ENCODE peak calls at places on chromosomes 4 and X, in eight cellular contexts. One of them, this sample, is unnamed. For H3K9me3, the result is how much of the 10 kb centered on the place peaks cover.

GRCh38 chr4:85548841-85549240 is 73.9 kb downstream of the ARHGAP24 start:
- DNase-seq in AG04450: no peak
- DNase-seq in adrenal gland: no peak
- DNase-seq in aorta: no peak
- DNase-seq in psoas muscle: no peak
- DNase-seq in transverse colon: no peak
- DNase-seq in CD4-positive, alpha-beta memory T cell: no peak
- DNase-seq in CD8-positive, alpha-beta T cell: no peak
- DNase-seq in this sample: no peak

GRCh38 chr4:111595456-111595855 is 549.8 kb upstream of the FAM241A start:
- DNase-seq in AG04450: no peak
- DNase-seq in adrenal gland: no peak
- DNase-seq in aorta: no peak
- DNase-seq in psoas muscle: no peak
- DNase-seq in transverse colon: no peak
- DNase-seq in CD4-positive, alpha-beta memory T cell: no peak
- DNase-seq in CD8-positive, alpha-beta T cell: no peak
- DNase-seq in this sample: no peak

GRCh38 chr4:173520921-173521473 is 9.0 kb downstream of the HAND2 start:
- DNase-seq in AG04450: no peak
- DNase-seq in adrenal gland: no peak
- DNase-seq in aorta: no peak
- DNase-seq in psoas muscle: no peak
- DNase-seq in transverse colon: no peak
- DNase-seq in CD4-positive, alpha-beta memory T cell: no peak
- DNase-seq in CD8-positive, alpha-beta T cell: no peak
- DNase-seq in this sample: no peak

GRCh38 chr4:140666889-140667614 is 89.1 kb downstream of the TBC1D9 start:
- DNase-seq in AG04450: no peak
- DNase-seq in adrenal gland: no peak
- DNase-seq in aorta: no peak
- DNase-seq in psoas muscle: no peak
- DNase-seq in transverse colon: no peak
- DNase-seq in CD4-positive, alpha-beta memory T cell: no peak
- DNase-seq in CD8-positive, alpha-beta T cell: no peak
- DNase-seq in this sample: no peak

GRCh38 chr4:82780398-82781231 is 18.0 kb downstream of the SCD5 start:
- DNase-seq in AG04450: no peak
- DNase-seq in adrenal gland: peak
- DNase-seq in aorta: peak
- DNase-seq in psoas muscle: peak
- DNase-seq in transverse colon: peak
- DNase-seq in CD4-positive, alpha-beta memory T cell: no peak
- DNase-seq in CD8-positive, alpha-beta T cell: no peak
- DNase-seq in this sample: no peak

GRCh38 chrX:118022803-118023202 is 93.8 kb downstream of the KLHL13 start:
- DNase-seq in AG04450: no peak
- DNase-seq in adrenal gland: no peak
- DNase-seq in aorta: no peak
- DNase-seq in psoas muscle: no peak
- DNase-seq in transverse colon: no peak
- DNase-seq in CD4-positive, alpha-beta memory T cell: no peak
- DNase-seq in CD8-positive, alpha-beta T cell: no peak
- DNase-seq in this sample: no peak

GRCh38 chr4:155565330-155565729 is 101.3 kb upstream of the GUCY1A1 start:
- DNase-seq in AG04450: no peak
- DNase-seq in adrenal gland: no peak
- DNase-seq in aorta: no peak
- DNase-seq in psoas muscle: no peak
- DNase-seq in transverse colon: no peak
- DNase-seq in CD4-positive, alpha-beta memory T cell: no peak
- DNase-seq in CD8-positive, alpha-beta T cell: no peak
- DNase-seq in this sample: no peak

GRCh38 chrX:119880552-119881437 is 9.2 kb downstream of the NDUFA1 start:
- DNase-seq in AG04450: no peak
- DNase-seq in adrenal gland: peak
- DNase-seq in aorta: no peak
- DNase-seq in psoas muscle: no peak
- DNase-seq in transverse colon: peak
- DNase-seq in CD4-positive, alpha-beta memory T cell: peak
- DNase-seq in CD8-positive, alpha-beta T cell: no peak
- DNase-seq in this sample: no peak

GRCh38 chrX:153459976-153460375 is 10.4 kb downstream of the HAUS7 start:
- DNase-seq in AG04450: peak
- DNase-seq in adrenal gland: no peak
- DNase-seq in aorta: no peak
- DNase-seq in psoas muscle: no peak
- DNase-seq in transverse colon: no peak
- DNase-seq in CD4-positive, alpha-beta memory T cell: no peak
- DNase-seq in CD8-positive, alpha-beta T cell: no peak
- DNase-seq in this sample: no peak

GRCh38 chr4:41889328-41889727 is 45.9 kb upstream of the TMEM33 start:
- DNase-seq in AG04450: no peak
- DNase-seq in adrenal gland: no peak
- DNase-seq in aorta: no peak
- DNase-seq in psoas muscle: no peak
- DNase-seq in transverse colon: no peak
- DNase-seq in CD4-positive, alpha-beta memory T cell: no peak
- DNase-seq in CD8-positive, alpha-beta T cell: no peak
- DNase-seq in this sample: no peak
- H3K9me3 ChIP-seq in AG04450: under half
- H3K9me3 ChIP-seq in adrenal gland: under half
- H3K9me3 ChIP-seq in aorta: under half
- H3K9me3 ChIP-seq in psoas muscle: under half
- H3K9me3 ChIP-seq in transverse colon: under half
- H3K9me3 ChIP-seq in CD4-positive, alpha-beta memory T cell: under half
- H3K9me3 ChIP-seq in CD8-positive, alpha-beta T cell: under half
- H3K9me3 ChIP-seq in this sample: under half

DNA sequence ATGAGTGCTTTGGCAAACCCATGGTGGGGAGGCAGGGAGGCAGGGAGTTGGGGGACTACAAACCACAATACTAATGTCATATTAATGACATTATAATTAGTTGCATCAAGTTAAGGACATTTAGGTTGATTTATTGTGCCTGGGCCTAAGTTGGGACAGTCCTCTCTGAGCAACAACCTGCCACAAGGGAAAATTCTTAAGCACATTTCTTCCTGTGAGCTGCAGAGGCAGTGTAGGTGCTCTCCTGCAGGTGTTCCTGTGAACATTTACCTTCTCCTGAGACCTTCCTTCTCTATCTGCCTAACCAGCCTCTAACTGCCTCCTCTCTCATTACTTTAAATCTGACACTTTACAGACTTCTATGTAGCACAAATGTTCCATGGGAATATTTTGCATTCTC is 1830.0 kb upstream of the AGA start:
- DNase-seq in AG04450: no peak
- DNase-seq in adrenal gland: no peak
- DNase-seq in aorta: no peak
- DNase-seq in psoas muscle: no peak
- DNase-seq in transverse colon: no peak
- DNase-seq in CD4-positive, alpha-beta memory T cell: no peak
- DNase-seq in CD8-positive, alpha-beta T cell: no peak
- DNase-seq in this sample: no peak
- H3K27ac ChIP-seq in AG04450: no peak
- H3K27ac ChIP-seq in adrenal gland: no peak
- H3K27ac ChIP-seq in aorta: no peak
- H3K27ac ChIP-seq in psoas muscle: no peak
- H3K27ac ChIP-seq in transverse colon: no peak
- H3K27ac ChIP-seq in CD4-positive, alpha-beta memory T cell: no peak
- H3K27ac ChIP-seq in CD8-positive, alpha-beta T cell: no peak
- H3K27ac ChIP-seq in this sample: no peak

GRCh38 chrX:142977128-142977914 is 48.4 kb upstream of the SPANXN4 start:
- DNase-seq in AG04450: no peak
- DNase-seq in adrenal gland: no peak
- DNase-seq in aorta: no peak
- DNase-seq in psoas muscle: no peak
- DNase-seq in transverse colon: no peak
- DNase-seq in CD4-positive, alpha-beta memory T cell: no peak
- DNase-seq in CD8-positive, alpha-beta T cell: no peak
- DNase-seq in this sample: no peak
- H3K9me3 ChIP-seq in AG04450: under half
- H3K9me3 ChIP-seq in adrenal gland: under half
- H3K9me3 ChIP-seq in aorta: under half
- H3K9me3 ChIP-seq in psoas muscle: under half
- H3K9me3 ChIP-seq in transverse colon: under half
- H3K9me3 ChIP-seq in CD4-positive, alpha-beta memory T cell: under half
- H3K9me3 ChIP-seq in CD8-positive, alpha-beta T cell: under half
- H3K9me3 ChIP-seq in this sample: under half

DNA sequence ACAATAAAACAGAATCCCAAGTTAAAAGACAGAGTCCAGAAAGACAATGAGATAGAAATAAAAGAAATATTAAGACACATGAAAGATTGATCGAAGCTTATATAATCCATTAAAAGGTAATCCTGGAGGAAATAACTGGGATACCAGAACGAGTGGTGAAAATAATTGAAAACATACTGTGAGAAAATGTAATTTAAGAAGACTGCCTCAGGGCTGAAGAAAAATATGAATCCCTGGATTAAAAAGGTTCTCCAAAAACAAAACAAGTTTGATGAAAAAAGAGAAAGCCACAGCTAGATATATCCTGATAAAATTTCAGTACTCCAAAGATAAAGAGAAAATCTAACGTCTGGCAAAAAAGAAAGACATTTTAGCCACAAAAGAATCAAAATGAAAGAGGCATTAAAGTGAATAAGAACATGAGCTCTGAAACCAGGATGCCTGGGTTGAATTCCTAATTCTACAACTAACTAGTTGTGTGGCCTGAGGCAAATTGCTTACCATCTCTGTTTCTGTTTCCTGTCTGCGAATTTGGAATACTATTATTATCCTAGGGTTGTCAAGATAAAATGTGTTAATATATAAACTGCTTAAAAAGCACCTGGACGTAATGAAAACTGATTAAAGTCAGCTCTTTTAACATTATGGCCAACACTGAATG is 5.5 kb downstream of the DDX60L start:
- DNase-seq in AG04450: no peak
- DNase-seq in adrenal gland: no peak
- DNase-seq in aorta: no peak
- DNase-seq in psoas muscle: no peak
- DNase-seq in transverse colon: no peak
- DNase-seq in CD4-positive, alpha-beta memory T cell: no peak
- DNase-seq in CD8-positive, alpha-beta T cell: no peak
- DNase-seq in this sample: no peak
- H3K27ac ChIP-seq in AG04450: no peak
- H3K27ac ChIP-seq in adrenal gland: no peak
- H3K27ac ChIP-seq in aorta: no peak
- H3K27ac ChIP-seq in psoas muscle: no peak
- H3K27ac ChIP-seq in transverse colon: no peak
- H3K27ac ChIP-seq in CD4-positive, alpha-beta memory T cell: no peak
- H3K27ac ChIP-seq in CD8-positive, alpha-beta T cell: no peak
- H3K27ac ChIP-seq in this sample: no peak

GRCh38 chr4:40046311-40046980 is 10.2 kb upstream of the N4BP2 start:
- DNase-seq in AG04450: peak
- DNase-seq in adrenal gland: no peak
- DNase-seq in aorta: no peak
- DNase-seq in psoas muscle: no peak
- DNase-seq in transverse colon: peak
- DNase-seq in CD4-positive, alpha-beta memory T cell: no peak
- DNase-seq in CD8-positive, alpha-beta T cell: no peak
- DNase-seq in this sample: no peak
- H3K9me3 ChIP-seq in AG04450: under half
- H3K9me3 ChIP-seq in adrenal gland: under half
- H3K9me3 ChIP-seq in aorta: under half
- H3K9me3 ChIP-seq in psoas muscle: under half
- H3K9me3 ChIP-seq in transverse colon: under half
- H3K9me3 ChIP-seq in CD4-positive, alpha-beta memory T cell: under half
- H3K9me3 ChIP-seq in CD8-positive, alpha-beta T cell: under half
- H3K9me3 ChIP-seq in this sample: under half

DNA sequence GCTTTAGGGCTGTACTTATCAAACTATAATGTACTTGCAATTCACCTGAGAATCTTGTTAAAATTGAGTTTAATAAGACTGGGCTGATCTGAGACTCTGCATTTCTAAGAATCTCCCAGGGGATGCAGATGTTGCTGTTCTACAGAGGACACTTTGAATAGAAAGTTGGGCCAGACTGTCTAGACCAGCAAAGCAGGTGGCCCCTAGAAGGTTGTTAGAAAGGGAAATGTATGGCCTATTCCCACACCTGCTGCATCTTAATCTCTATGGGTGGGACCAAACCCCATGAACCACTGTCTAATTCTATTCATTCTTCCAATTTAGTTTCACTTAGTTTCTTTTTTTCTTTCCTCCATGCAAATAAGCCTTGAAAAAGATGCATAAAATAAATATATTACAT is 413.2 kb upstream of the TECRL start:
- DNase-seq in AG04450: no peak
- DNase-seq in adrenal gland: no peak
- DNase-seq in aorta: no peak
- DNase-seq in psoas muscle: no peak
- DNase-seq in transverse colon: no peak
- DNase-seq in CD4-positive, alpha-beta memory T cell: no peak
- DNase-seq in CD8-positive, alpha-beta T cell: no peak
- DNase-seq in this sample: no peak
- H3K27ac ChIP-seq in AG04450: no peak
- H3K27ac ChIP-seq in adrenal gland: no peak
- H3K27ac ChIP-seq in aorta: no peak
- H3K27ac ChIP-seq in psoas muscle: no peak
- H3K27ac ChIP-seq in transverse colon: no peak
- H3K27ac ChIP-seq in CD4-positive, alpha-beta memory T cell: no peak
- H3K27ac ChIP-seq in CD8-positive, alpha-beta T cell: no peak
- H3K27ac ChIP-seq in this sample: no peak

DNA sequence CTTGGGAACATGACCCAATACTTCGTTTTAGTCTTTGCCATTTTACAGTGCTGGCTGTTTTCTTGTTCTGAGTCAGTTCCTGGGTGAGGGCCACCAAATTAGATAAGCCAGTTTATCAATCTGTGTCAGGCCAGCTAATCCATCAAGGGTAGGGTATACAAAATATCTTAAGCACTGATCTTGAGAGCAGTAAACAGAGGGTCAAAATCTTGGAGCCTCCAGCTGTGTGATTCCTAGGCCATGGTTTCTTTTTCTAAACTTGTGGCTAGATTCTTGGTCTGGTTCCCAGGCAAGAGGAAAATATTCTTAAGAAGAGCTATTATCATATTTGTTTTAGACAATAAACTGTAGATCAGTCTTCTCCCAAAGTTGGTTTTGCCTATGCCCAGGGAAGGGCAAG is 1396.6 kb upstream of the PABPC4L start:
- DNase-seq in AG04450: no peak
- DNase-seq in adrenal gland: no peak
- DNase-seq in aorta: no peak
- DNase-seq in psoas muscle: no peak
- DNase-seq in transverse colon: no peak
- DNase-seq in CD4-positive, alpha-beta memory T cell: no peak
- DNase-seq in CD8-positive, alpha-beta T cell: no peak
- DNase-seq in this sample: no peak
- H3K9me3 ChIP-seq in AG04450: under half
- H3K9me3 ChIP-seq in adrenal gland: under half
- H3K9me3 ChIP-seq in aorta: under half
- H3K9me3 ChIP-seq in psoas muscle: under half
- H3K9me3 ChIP-seq in transverse colon: under half
- H3K9me3 ChIP-seq in CD4-positive, alpha-beta memory T cell: under half
- H3K9me3 ChIP-seq in CD8-positive, alpha-beta T cell: under half
- H3K9me3 ChIP-seq in this sample: under half

DNA sequence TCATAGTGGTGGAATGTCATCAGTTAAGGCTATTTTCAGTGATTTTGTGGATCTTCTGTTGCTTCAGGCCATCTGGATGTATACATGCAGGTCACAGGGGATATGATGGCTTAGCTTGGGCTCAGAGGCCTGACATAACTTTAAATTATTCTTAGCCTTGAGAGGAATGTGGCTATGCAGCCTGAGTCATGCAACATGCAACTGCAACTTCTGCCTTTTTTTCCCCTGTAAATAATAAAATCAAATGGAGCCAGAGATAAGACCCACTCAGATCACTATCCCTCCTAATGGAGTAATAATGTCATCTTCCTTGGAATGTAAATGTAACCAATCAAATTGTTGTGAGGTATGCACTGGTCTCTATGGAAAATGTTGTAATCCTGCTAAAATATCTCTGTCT is 54.8 kb downstream of the MAGEB17 start:
- DNase-seq in AG04450: peak
- DNase-seq in adrenal gland: no peak
- DNase-seq in aorta: no peak
- DNase-seq in psoas muscle: no peak
- DNase-seq in transverse colon: no peak
- DNase-seq in CD4-positive, alpha-beta memory T cell: no peak
- DNase-seq in CD8-positive, alpha-beta T cell: no peak
- DNase-seq in this sample: no peak
- H3K27ac ChIP-seq in AG04450: no peak
- H3K27ac ChIP-seq in adrenal gland: no peak
- H3K27ac ChIP-seq in aorta: no peak
- H3K27ac ChIP-seq in psoas muscle: no peak
- H3K27ac ChIP-seq in transverse colon: no peak
- H3K27ac ChIP-seq in CD4-positive, alpha-beta memory T cell: no peak
- H3K27ac ChIP-seq in CD8-positive, alpha-beta T cell: no peak
- H3K27ac ChIP-seq in this sample: no peak

This sample was measured in CD4-positive, alpha-beta T cell.